ENCODE peak calls at places on chromosome 9, in four cellular contexts. One of them, this sample, is unnamed.

GRCh38 chr9:98778711-98779530 is 17.4 kb downstream of the ANKS6 start:
- DNase-seq in IMR-90: no peak
- DNase-seq in body of pancreas: no peak
- DNase-seq in CD8-positive, alpha-beta memory T cell: no peak
- DNase-seq in this sample: no peak

GRCh38 chr9:4206718-4207117 is 93.2 kb downstream of the GLIS3 start:
- DNase-seq in IMR-90: no peak
- DNase-seq in body of pancreas: no peak
- DNase-seq in CD8-positive, alpha-beta memory T cell: no peak
- DNase-seq in this sample: no peak

GRCh38 chr9:83986765-83987401 is 6.3 kb downstream of the RMI1 start:
- DNase-seq in IMR-90: peak; percentile 37
- DNase-seq in body of pancreas: peak; percentile 40
- DNase-seq in CD8-positive, alpha-beta memory T cell: no peak
- DNase-seq in this sample: peak; percentile 67

GRCh38 chr9:7212101-7212500 is 454.3 kb downstream of the KDM4C start:
- DNase-seq in IMR-90: no peak
- DNase-seq in body of pancreas: no peak
- DNase-seq in CD8-positive, alpha-beta memory T cell: no peak
- DNase-seq in this sample: no peak

GRCh38 chr9:120410925-120411501 is 169.0 kb downstream of the CDK5RAP2 start:
- DNase-seq in IMR-90: no peak
- DNase-seq in body of pancreas: no peak
- DNase-seq in CD8-positive, alpha-beta memory T cell: no peak
- DNase-seq in this sample: no peak

GRCh38 chr9:116349684-116350083 is 196.1 kb downstream of the PAPPA start:
- DNase-seq in IMR-90: no peak
- DNase-seq in body of pancreas: no peak
- DNase-seq in CD8-positive, alpha-beta memory T cell: no peak
- DNase-seq in this sample: no peak

GRCh38 chr9:114602620-114603019 is 8.5 kb upstream of the TMEM268 start:
- DNase-seq in IMR-90: no peak
- DNase-seq in body of pancreas: no peak
- DNase-seq in CD8-positive, alpha-beta memory T cell: no peak
- DNase-seq in this sample: no peak

GRCh38 chr9:18349530-18349929 is 124.4 kb upstream of the ADAMTSL1 start:
- DNase-seq in IMR-90: no peak
- DNase-seq in body of pancreas: no peak
- DNase-seq in CD8-positive, alpha-beta memory T cell: no peak
- DNase-seq in this sample: no peak

GRCh38 chr9:97979778-97980478 is 3.2 kb upstream of the ANP32B start:
- DNase-seq in IMR-90: no peak
- DNase-seq in body of pancreas: no peak
- DNase-seq in CD8-positive, alpha-beta memory T cell: no peak
- DNase-seq in this sample: no peak

GRCh38 chr9:121085661-121086060 is 10.9 kb downstream of the CNTRL start:
- DNase-seq in IMR-90: peak; percentile 61
- DNase-seq in body of pancreas: no peak
- DNase-seq in CD8-positive, alpha-beta memory T cell: no peak
- DNase-seq in this sample: no peak

GRCh38 chr9:116152941-116153764 is 438 bp upstream of the PAPPA start:
- DNase-seq in IMR-90: peak; percentile 85
- DNase-seq in body of pancreas: no peak
- DNase-seq in CD8-positive, alpha-beta memory T cell: no peak
- DNase-seq in this sample: no peak

GRCh38 chr9:130110166-130110565 is 56.5 kb downstream of the GPR107 start:
- DNase-seq in IMR-90: no peak
- DNase-seq in body of pancreas: no peak
- DNase-seq in CD8-positive, alpha-beta memory T cell: no peak
- DNase-seq in this sample: no peak

GRCh38 chr9:96462538-96462937 is 12.6 kb downstream of the HABP4 start:
- DNase-seq in IMR-90: no peak
- DNase-seq in body of pancreas: no peak
- DNase-seq in CD8-positive, alpha-beta memory T cell: no peak
- DNase-seq in this sample: no peak

GRCh38 chr9:73073337-73074175 is 78.1 kb upstream of the ANXA1 start:
- DNase-seq in IMR-90: no peak
- DNase-seq in body of pancreas: no peak
- DNase-seq in CD8-positive, alpha-beta memory T cell: no peak
- DNase-seq in this sample: no peak

GRCh38 chr9:15735083-15735974 is 182.5 kb downstream of the CCDC171 start:
- DNase-seq in IMR-90: peak; percentile 94
- DNase-seq in body of pancreas: no peak
- DNase-seq in CD8-positive, alpha-beta memory T cell: no peak
- DNase-seq in this sample: peak; percentile 34

GRCh38 chr9:19186240-19186639 is 44.3 kb upstream of the DENND4C start:
- DNase-seq in IMR-90: no peak
- DNase-seq in body of pancreas: no peak
- DNase-seq in CD8-positive, alpha-beta memory T cell: no peak
- DNase-seq in this sample: no peak

GRCh38 chr9:96413312-96414221 is 4.6 kb downstream of the ZNF367 start:
- DNase-seq in IMR-90: no peak
- DNase-seq in body of pancreas: no peak
- DNase-seq in CD8-positive, alpha-beta memory T cell: no peak
- DNase-seq in this sample: no peak

GRCh38 chr9:134395727-134396257 is 69.5 kb downstream of the RXRA start:
- DNase-seq in IMR-90: no peak
- DNase-seq in body of pancreas: no peak
- DNase-seq in CD8-positive, alpha-beta memory T cell: no peak
- DNase-seq in this sample: no peak

GRCh38 chr9:108994695-108995094 is 18.6 kb downstream of the CTNNAL1 start:
- DNase-seq in IMR-90: peak; percentile 58
- DNase-seq in body of pancreas: peak; percentile 53
- DNase-seq in CD8-positive, alpha-beta memory T cell: no peak
- DNase-seq in this sample: no peak
- H3K27ac ChIP-seq in IMR-90: no peak overlapping the region
- H3K27ac ChIP-seq in body of pancreas: peak overlapping the region; percentile 37
- H3K27ac ChIP-seq in CD8-positive, alpha-beta memory T cell: no peak overlapping the region
- H3K27ac ChIP-seq in this sample: no peak overlapping the region

DNA sequence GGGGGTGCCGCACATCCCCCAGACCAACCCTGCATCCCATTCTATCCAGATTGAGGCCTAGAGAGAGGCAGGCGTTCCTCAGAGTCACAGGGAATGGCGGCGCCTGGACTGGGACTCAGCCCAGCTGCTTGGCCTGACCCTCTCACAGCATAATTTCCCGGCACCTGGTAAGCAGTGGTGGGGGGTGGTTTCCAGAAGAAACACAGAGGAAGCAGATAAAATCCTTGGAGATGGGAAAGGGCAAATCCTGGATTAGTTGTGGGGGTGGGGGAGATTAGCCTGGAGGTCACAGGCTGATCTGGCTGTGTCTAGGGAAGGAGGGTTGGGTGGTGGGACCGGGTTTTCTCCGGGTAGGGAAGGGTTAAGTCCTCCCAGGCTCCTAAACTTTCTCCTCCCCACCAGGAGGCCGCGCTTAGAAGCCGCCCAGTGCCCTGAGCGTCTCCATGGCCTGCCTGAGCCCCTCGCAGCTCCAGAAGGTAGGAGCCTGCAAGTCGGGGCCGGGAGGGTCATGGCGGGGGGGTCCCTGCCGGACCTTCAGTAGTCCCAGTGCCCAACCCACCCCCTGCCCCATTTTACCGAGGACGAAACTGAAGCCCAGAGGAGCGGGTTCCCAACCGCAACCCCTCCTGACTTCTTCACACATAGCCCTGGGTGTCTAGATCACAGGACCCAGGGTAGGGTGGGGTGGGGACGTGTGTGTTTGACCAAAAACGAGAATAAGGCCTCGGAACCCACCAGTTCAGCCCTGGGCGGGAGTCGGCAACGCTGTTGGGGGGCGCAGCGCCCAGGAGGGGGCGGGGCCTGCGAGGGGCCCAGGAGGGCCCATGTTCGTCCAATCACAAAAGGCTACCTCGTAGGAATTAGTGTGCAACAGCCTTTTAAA is 1.3 kb downstream of the PHYHD1 start:
- DNase-seq in IMR-90: peak; percentile 50
- DNase-seq in body of pancreas: peak; percentile 67
- DNase-seq in CD8-positive, alpha-beta memory T cell: no peak
- DNase-seq in this sample: no peak
- H3K4me3 ChIP-seq in IMR-90: peak overlapping the region; percentile 35
- H3K4me3 ChIP-seq in body of pancreas: peak overlapping the region; percentile 45
- H3K4me3 ChIP-seq in CD8-positive, alpha-beta memory T cell: no peak overlapping the region
- H3K4me3 ChIP-seq in this sample: peak overlapping the region; percentile 30

GRCh38 chr9:89532944-89533343 is 35.0 kb upstream of the SEMA4D start:
- DNase-seq in IMR-90: no peak
- DNase-seq in body of pancreas: no peak
- DNase-seq in CD8-positive, alpha-beta memory T cell: no peak
- DNase-seq in this sample: no peak

GRCh38 chr9:89532478-89532877 is 34.6 kb upstream of the SEMA4D start:
- DNase-seq in IMR-90: no peak
- DNase-seq in body of pancreas: no peak
- DNase-seq in CD8-positive, alpha-beta memory T cell: no peak
- DNase-seq in this sample: no peak

GRCh38 chr9:89530721-89531120 is 32.8 kb upstream of the SEMA4D start:
- DNase-seq in IMR-90: no peak
- DNase-seq in body of pancreas: no peak
- DNase-seq in CD8-positive, alpha-beta memory T cell: no peak
- DNase-seq in this sample: no peak

GRCh38 chr9:89533396-89534187 is 35.7 kb upstream of the SEMA4D start:
- DNase-seq in IMR-90: no peak
- DNase-seq in body of pancreas: no peak
- DNase-seq in CD8-positive, alpha-beta memory T cell: no peak
- DNase-seq in this sample: no peak

GRCh38 chr9:89531766-89532165 is 33.9 kb upstream of the SEMA4D start:
- DNase-seq in IMR-90: no peak
- DNase-seq in body of pancreas: no peak
- DNase-seq in CD8-positive, alpha-beta memory T cell: no peak
- DNase-seq in this sample: no peak
- H3K4me1 ChIP-seq in IMR-90: no peaks in the 10 kb centered on the region
- H3K4me1 ChIP-seq in body of pancreas: peaks cover 14% of the 10 kb centered on the region
- H3K4me1 ChIP-seq in CD8-positive, alpha-beta memory T cell: peaks cover 98% of the 10 kb centered on the region
- H3K4me1 ChIP-seq in this sample: no peaks in the 10 kb centered on the region

DNA sequence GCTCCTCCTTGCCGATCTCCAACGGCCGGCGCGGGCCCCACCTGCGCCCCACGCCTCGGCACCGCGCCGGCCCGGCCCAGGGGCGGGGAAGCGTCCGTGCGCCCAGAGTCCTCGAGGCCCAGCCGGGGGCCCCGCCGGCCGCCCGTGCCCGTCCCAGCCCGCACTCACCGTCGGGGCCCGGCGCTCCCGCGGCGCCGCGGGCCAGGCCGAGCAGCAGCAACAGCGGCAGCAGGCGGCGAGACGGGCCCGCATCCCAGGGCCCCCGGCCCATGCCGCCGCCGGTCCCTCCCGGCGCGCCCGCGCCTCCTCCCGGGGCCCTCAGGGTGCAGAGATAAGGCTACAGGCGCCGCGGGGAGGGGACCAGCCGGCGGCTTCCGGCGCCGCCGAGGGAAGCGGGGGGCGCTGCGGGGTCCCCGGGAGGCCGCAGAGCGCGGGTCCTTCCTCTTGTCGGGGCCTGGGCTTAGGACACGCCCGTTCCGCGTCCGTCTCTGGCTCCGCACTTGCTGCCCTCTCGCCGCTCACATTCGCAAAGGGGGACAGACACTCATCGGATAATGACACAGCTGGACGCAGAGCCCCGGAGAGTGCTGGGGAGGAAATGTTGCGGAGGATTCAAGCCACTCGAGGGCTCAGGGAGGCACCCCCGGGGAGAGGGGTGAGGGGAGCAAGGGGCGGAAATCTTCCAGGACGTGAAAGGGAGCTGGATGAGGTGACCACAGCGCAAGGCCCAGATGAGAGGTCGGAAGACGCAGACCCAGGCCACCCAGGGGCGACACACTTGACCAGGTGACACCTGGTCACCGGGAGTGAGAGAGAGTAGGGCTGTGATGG is at the start of gene SUSD1:
- DNase-seq in IMR-90: no peak
- DNase-seq in body of pancreas: peak; percentile 35
- DNase-seq in CD8-positive, alpha-beta memory T cell: peak; percentile 44
- DNase-seq in this sample: no peak
- H3K27ac ChIP-seq in IMR-90: no peak within 1 kb of the TSS
- H3K27ac ChIP-seq in body of pancreas: peak within 1 kb of the TSS; percentile 60
- H3K27ac ChIP-seq in CD8-positive, alpha-beta memory T cell: peak within 1 kb of the TSS; percentile 70
- H3K27ac ChIP-seq in this sample: peak within 1 kb of the TSS; percentile 20

DNA sequence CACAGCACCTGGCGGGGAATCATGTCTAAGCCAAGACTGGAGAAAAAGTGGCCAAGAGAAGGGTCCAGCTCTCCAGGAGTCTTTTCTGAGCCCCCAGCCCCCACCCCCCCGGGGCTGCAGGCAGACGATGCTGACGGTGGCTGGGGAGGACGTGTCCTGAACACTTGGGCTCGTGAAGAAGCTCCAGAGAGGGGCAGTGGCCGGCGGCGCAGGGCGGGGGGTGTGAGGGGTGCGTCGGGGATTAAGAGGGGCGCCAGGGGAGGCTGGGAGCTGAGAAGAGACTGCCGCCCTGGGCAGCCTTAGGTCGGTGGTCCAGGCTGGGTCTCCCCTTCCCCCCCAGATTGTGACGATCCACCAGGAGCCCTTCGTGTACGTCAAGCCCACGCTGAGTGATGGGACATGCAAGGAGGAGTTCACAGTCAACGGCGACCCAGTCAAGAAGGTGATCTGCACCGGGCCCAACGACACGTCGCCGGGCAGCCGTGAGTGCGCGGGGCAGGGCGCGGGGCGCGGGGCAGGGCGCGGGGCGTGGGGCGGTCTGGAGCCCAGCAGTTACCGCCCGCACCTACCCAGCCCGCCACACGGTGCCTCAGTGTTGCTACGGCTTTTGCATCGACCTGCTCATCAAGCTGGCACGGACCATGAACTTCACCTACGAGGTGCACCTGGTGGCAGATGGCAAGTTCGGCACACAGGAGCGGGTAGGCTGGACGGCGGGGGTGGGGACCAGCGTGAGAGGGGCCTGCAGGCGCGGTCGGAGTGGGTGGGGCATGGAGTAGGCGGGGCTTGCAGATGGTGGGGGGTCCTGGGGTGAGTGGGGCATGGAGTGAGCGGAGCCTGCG is 8.9 kb downstream of the LRRC26 start:
- DNase-seq in IMR-90: no peak
- DNase-seq in body of pancreas: no peak
- DNase-seq in CD8-positive, alpha-beta memory T cell: no peak
- DNase-seq in this sample: no peak
- H3K4me3 ChIP-seq in IMR-90: no peak overlapping the region
- H3K4me3 ChIP-seq in body of pancreas: no peak overlapping the region
- H3K4me3 ChIP-seq in CD8-positive, alpha-beta memory T cell: no peak overlapping the region
- H3K4me3 ChIP-seq in this sample: no peak overlapping the region

GRCh38 chr9:126536131-126536530 is 77.6 kb upstream of the LMX1B start:
- DNase-seq in IMR-90: no peak
- DNase-seq in body of pancreas: no peak
- DNase-seq in CD8-positive, alpha-beta memory T cell: no peak
- DNase-seq in this sample: no peak

GRCh38 chr9:126533911-126534300 is 79.8 kb upstream of the LMX1B start:
- DNase-seq in IMR-90: no peak
- DNase-seq in body of pancreas: no peak
- DNase-seq in CD8-positive, alpha-beta memory T cell: no peak
- DNase-seq in this sample: no peak

GRCh38 chr9:126536836-126537465 is 76.8 kb upstream of the LMX1B start:
- DNase-seq in IMR-90: no peak
- DNase-seq in body of pancreas: no peak
- DNase-seq in CD8-positive, alpha-beta memory T cell: no peak
- DNase-seq in this sample: no peak

GRCh38 chr9:126534431-126535186 is 79.1 kb upstream of the LMX1B start:
- DNase-seq in IMR-90: no peak
- DNase-seq in body of pancreas: no peak
- DNase-seq in CD8-positive, alpha-beta memory T cell: no peak
- DNase-seq in this sample: no peak

DNA sequence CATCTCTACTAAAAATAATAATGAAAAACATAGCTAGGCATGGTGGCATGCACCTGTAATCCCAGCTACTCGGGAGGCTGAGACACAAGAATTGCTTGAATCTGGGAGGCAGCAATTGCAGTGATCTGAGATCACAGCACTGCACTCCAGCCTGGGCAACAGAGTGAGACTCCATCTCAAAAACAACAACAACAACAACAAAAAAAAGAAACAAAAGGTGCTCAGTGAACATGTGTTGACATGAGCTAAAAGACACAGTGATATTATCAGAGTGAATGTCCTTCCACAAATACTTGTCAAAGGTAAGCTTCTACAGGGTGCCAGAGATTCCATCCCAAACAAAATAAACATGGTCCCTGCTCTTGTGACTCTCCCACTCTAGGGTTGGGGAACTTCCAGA is 75.2 kb upstream of the LMX1B start:
- DNase-seq in IMR-90: no peak
- DNase-seq in body of pancreas: no peak
- DNase-seq in CD8-positive, alpha-beta memory T cell: no peak
- DNase-seq in this sample: no peak
- H3K4me1 ChIP-seq in IMR-90: no peaks in the 10 kb centered on the region
- H3K4me1 ChIP-seq in body of pancreas: no peaks in the 10 kb centered on the region
- H3K4me1 ChIP-seq in CD8-positive, alpha-beta memory T cell: no peaks in the 10 kb centered on the region
- H3K4me1 ChIP-seq in this sample: no peaks in the 10 kb centered on the region

This sample was measured in RWPE2.